ENCODE peak calls at places on chromosomes 4 and X, in four cellular contexts. R is IMR-90, Y is mesenchymal stem cell, Z is PC-3. X is an unnamed sample.
A peak's percentile ranks its signal among the peaks of the same experiment; 100 is the strongest.

GRCh38 chr4:100842856-100843255 is 325.0 kb upstream of the EMCN start:
- DNase-seq in R (no peak), Y (peak; percentile 74), Z (no peak), X (no peak)

GRCh38 chrX:111914398-111915092 is 38.6 kb downstream of the TRPC5OS start:
- DNase-seq in R (peak; percentile 55), Y (peak; percentile 64), Z (peak; percentile 82), X (no peak)

GRCh38 chr4:118751634-118752293 is 66.6 kb downstream of the METTL14 start:
- DNase-seq in R (peak; percentile 55), Y (no peak), Z (no peak), X (no peak)

GRCh38 chr4:82780398-82781231 is 18.0 kb downstream of the SCD5 start:
- DNase-seq in R (peak; percentile 59), Y (peak; percentile 42), Z (no peak), X (no peak)

GRCh38 chrX:133980832-133981588 is 4.4 kb downstream of the GPC3 start:
- DNase-seq in R (no peak), Y (no peak), Z (no peak), X (no peak)

GRCh38 chrX:350148-350533 is 31.5 kb upstream of the GTPBP6 start:
- DNase-seq in R (no peak), Y (no peak), Z (no peak), X (no peak)

GRCh38 chr4:182188622-182189021 is 54.6 kb upstream of the TENM3 start:
- DNase-seq in R (peak; percentile 54), Y (no peak), Z (no peak), X (no peak)

GRCh38 chr4:64539234-64539849 is 130.1 kb upstream of the TECRL start:
- DNase-seq in R (peak; percentile 49), Y (peak; percentile 71), Z (peak; percentile 75), X (peak; percentile 13)

GRCh38 chrX:44927398-44927797 is 54.4 kb downstream of the KDM6A start:
- DNase-seq in R (no peak), Y (no peak), Z (no peak), X (no peak)

GRCh38 chr4:187070158-187070557 is 346.5 kb upstream of the FAT1 start:
- DNase-seq in R (no peak), Y (no peak), Z (peak; percentile 2), X (no peak)

GRCh38 chr4:89751416-89751815 is 85.5 kb downstream of the SNCA start:
- DNase-seq in R (no peak), Y (no peak), Z (no peak), X (no peak)

GRCh38 chr4:66433706-66434105 is 763.4 kb upstream of the EPHA5 start:
- DNase-seq in R (no peak), Y (no peak), Z (no peak), X (no peak)

GRCh38 chr4:15451181-15451865 is 18.4 kb upstream of the CC2D2A start:
- DNase-seq in R (peak; percentile 51), Y (peak; percentile 80), Z (no peak), X (no peak)

GRCh38 chr4:83238849-83239248 is 45.7 kb downstream of the COQ2 start:
- DNase-seq in R (no peak), Y (no peak), Z (no peak), X (no peak)

GRCh38 chr4:117134386-117134785 is 49.0 kb upstream of the TRAM1L1 start:
- DNase-seq in R (peak; percentile 84), Y (peak; percentile 90), Z (peak; percentile 69), X (peak; percentile 0)

GRCh38 chr4:111269439-111269838 is 646.6 kb upstream of the PITX2 start:
- DNase-seq in R (no peak), Y (no peak), Z (no peak), X (no peak)

GRCh38 chr4:171186700-171187099 is 626.5 kb upstream of the GALNTL6 start:
- DNase-seq in R (no peak), Y (no peak), Z (no peak), X (no peak)

GRCh38 chr4:176425035-176425434 is 105.3 kb downstream of the SPCS3 start:
- DNase-seq in R (peak; percentile 24), Y (no peak), Z (peak; percentile 77), X (no peak)

GRCh38 chr4:65021737-65022136 is 612.5 kb upstream of the TECRL start:
- DNase-seq in R (no peak), Y (no peak), Z (no peak), X (no peak)

GRCh38 chrX:100645106-100645505 is 1.1 kb downstream of the SRPX2 start:
- DNase-seq in R (no peak), Y (peak; percentile 49), Z (peak; percentile 65), X (no peak)

GRCh38 chr4:74682567-74683359 is 111.6 kb downstream of the BTC start:
- DNase-seq in R (peak; percentile 95), Y (peak; percentile 91), Z (peak; percentile 92), X (no peak)

GRCh38 chrX:52933976-52934703 is 24.2 kb downstream of the FAM156A start:
- DNase-seq in R (no peak), Y (no peak), Z (peak; percentile 1), X (no peak)

GRCh38 chr4:125444166-125444565 is 129.4 kb downstream of the FAT4 start:
- DNase-seq in R (no peak), Y (no peak), Z (no peak), X (no peak)

GRCh38 chr4:158285429-158286216 is 75.3 kb downstream of the TMEM144 start:
- DNase-seq in R (no peak), Y (no peak), Z (no peak), X (no peak)

GRCh38 chrX:9390121-9390520 is 74.7 kb upstream of the TBL1X start:
- DNase-seq in R (peak; percentile 52), Y (no peak), Z (no peak), X (no peak)

GRCh38 chr4:7812191-7812860 is 127.3 kb downstream of the AFAP1 start:
- DNase-seq in R (peak; percentile 56), Y (no peak), Z (no peak), X (no peak)
- H3K4me3 ChIP-seq in R (no peak overlapping the region), Y (peak overlapping the region; percentile 54), Z (no peak overlapping the region), X (no peak overlapping the region)

DNA sequence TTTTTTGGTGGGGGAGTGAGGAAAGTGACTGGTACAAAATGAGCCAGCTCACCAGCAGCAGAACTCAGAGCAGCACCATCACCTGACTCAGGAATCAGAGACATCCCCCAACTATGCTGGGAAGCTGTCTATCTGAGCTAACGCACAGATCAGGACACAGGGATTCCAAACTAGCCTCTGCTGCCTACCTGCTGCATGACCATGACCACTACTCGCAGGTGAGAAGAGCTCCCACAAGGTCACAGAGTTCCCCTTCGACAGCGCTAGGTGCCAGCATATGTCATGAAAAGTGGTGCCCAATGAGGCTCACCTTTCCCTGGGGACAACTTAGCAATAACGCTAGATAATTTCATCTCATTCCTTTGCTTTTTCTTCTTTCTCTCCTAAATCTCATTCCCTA is 662.6 kb upstream of the CPEB2 start:
- DNase-seq in R (no peak), Y (no peak), Z (no peak), X (no peak)
- H2AFZ ChIP-seq in R (no peak overlapping the region), Y (no peak overlapping the region), Z (no peak overlapping the region), X (no peak overlapping the region)

GRCh38 chr4:36243355-36244256 is 708 bp downstream of the ARAP2 start:
- DNase-seq in R (peak; percentile 1), Y (peak; percentile 25), Z (peak; percentile 47), X (no peak)

GRCh38 chr4:36237366-36238353 is 6.7 kb downstream of the ARAP2 start:
- DNase-seq in R (no peak), Y (no peak), Z (no peak), X (no peak)

GRCh38 chr4:36244257-36245084 is at the start of gene ARAP2:
- DNase-seq in R (peak; percentile 4), Y (peak; percentile 13), Z (peak; percentile 87), X (no peak)

GRCh38 chr4:36241771-36242170 is 2.5 kb downstream of the ARAP2 start:
- DNase-seq in R (no peak), Y (no peak), Z (no peak), X (peak; percentile 53)

GRCh38 chr4:36242629-36243354 is 1.5 kb downstream of the ARAP2 start:
- DNase-seq in R (no peak), Y (no peak), Z (peak; percentile 33), X (no peak)
- H3K4me3 ChIP-seq in R (no peak overlapping the region), Y (no peak overlapping the region), Z (peak overlapping the region; percentile 80), X (peak overlapping the region; percentile 84)

GRCh38 chr4:124202106-124202505 is 510.4 kb downstream of the ANKRD50 start:
- DNase-seq in R (peak; percentile 50), Y (peak; percentile 43), Z (no peak), X (no peak)
- H2AFZ ChIP-seq in R (no peak overlapping the region), Y (no peak overlapping the region), Z (no peak overlapping the region), X (no peak overlapping the region)

GRCh38 chrX:13387656-13388421 is 68.0 kb upstream of the ATXN3L start:
- DNase-seq in R (peak; percentile 23), Y (peak; percentile 38), Z (peak; percentile 22), X (no peak)
- H3K4me3 ChIP-seq in R (no peak overlapping the region), Y (no peak overlapping the region), Z (no peak overlapping the region), X (no peak overlapping the region)